ENCODE peak calls at places on chromosomes 11 and 22, in ten cellular contexts. One of them, this sample, is unnamed.

GRCh38 chr11:85764796-85765195 is 46.1 kb downstream of the SYTL2 start:
- DNase-seq in cardiac muscle cell: no peak
- DNase-seq in EH: no peak
- DNase-seq in RPMI7951: no peak
- DNase-seq in AG04449: no peak
- DNase-seq in amniotic stem cell: no peak
- DNase-seq in hypothalamus: no peak
- DNase-seq in nucleus accumbens: no peak
- DNase-seq in activated CD8-positive, alpha-beta T cell treated with anti-CD3 and anti-CD28 coated beads, Interleukin-2, amount 10 ng/mL, durations not matched to agents 7 days and 5 days: no peak
- DNase-seq in KBM-7: no peak
- DNase-seq in this sample: no peak

GRCh38 chr22:44159811-44160210 is 20.9 kb upstream of the PARVG start:
- DNase-seq in nucleus accumbens: no peak
- DNase-seq in RPMI7951: no peak
- DNase-seq in activated CD8-positive, alpha-beta T cell treated with anti-CD3 and anti-CD28 coated beads, Interleukin-2, amount 10 ng/mL, durations not matched to agents 7 days and 5 days: no peak
- DNase-seq in hypothalamus: no peak
- DNase-seq in KBM-7: no peak
- DNase-seq in amniotic stem cell: peak
- DNase-seq in AG04449: no peak
- DNase-seq in EH: peak
- DNase-seq in cardiac muscle cell: no peak
- DNase-seq in this sample: no peak

GRCh38 chr11:5684627-5685362 is at the start of gene TRIM5:
- DNase-seq in EH: peak
- DNase-seq in KBM-7: peak
- DNase-seq in AG04449: peak
- DNase-seq in RPMI7951: peak
- DNase-seq in nucleus accumbens: peak
- DNase-seq in hypothalamus: peak
- DNase-seq in activated CD8-positive, alpha-beta T cell treated with anti-CD3 and anti-CD28 coated beads, Interleukin-2, amount 10 ng/mL, durations not matched to agents 7 days and 5 days: peak
- DNase-seq in amniotic stem cell: peak
- DNase-seq in cardiac muscle cell: peak
- DNase-seq in this sample: peak

GRCh38 chr11:126011220-126011619 is 51.4 kb downstream of the CDON start:
- DNase-seq in amniotic stem cell: no peak
- DNase-seq in AG04449: no peak
- DNase-seq in RPMI7951: no peak
- DNase-seq in EH: no peak
- DNase-seq in activated CD8-positive, alpha-beta T cell treated with anti-CD3 and anti-CD28 coated beads, Interleukin-2, amount 10 ng/mL, durations not matched to agents 7 days and 5 days: no peak
- DNase-seq in nucleus accumbens: no peak
- DNase-seq in cardiac muscle cell: no peak
- DNase-seq in hypothalamus: no peak
- DNase-seq in KBM-7: no peak
- DNase-seq in this sample: no peak

GRCh38 chr22:24026056-24026455 is 15.0 kb downstream of the CABIN1 start:
- DNase-seq in nucleus accumbens: no peak
- DNase-seq in activated CD8-positive, alpha-beta T cell treated with anti-CD3 and anti-CD28 coated beads, Interleukin-2, amount 10 ng/mL, durations not matched to agents 7 days and 5 days: no peak
- DNase-seq in KBM-7: no peak
- DNase-seq in cardiac muscle cell: no peak
- DNase-seq in RPMI7951: no peak
- DNase-seq in amniotic stem cell: no peak
- DNase-seq in EH: no peak
- DNase-seq in AG04449: no peak
- DNase-seq in hypothalamus: no peak
- DNase-seq in this sample: no peak

GRCh38 chr11:62538470-62539237 is 8.0 kb downstream of the AHNAK start:
- DNase-seq in hypothalamus: no peak
- DNase-seq in amniotic stem cell: no peak
- DNase-seq in RPMI7951: peak
- DNase-seq in activated CD8-positive, alpha-beta T cell treated with anti-CD3 and anti-CD28 coated beads, Interleukin-2, amount 10 ng/mL, durations not matched to agents 7 days and 5 days: no peak
- DNase-seq in AG04449: no peak
- DNase-seq in EH: no peak
- DNase-seq in KBM-7: no peak
- DNase-seq in nucleus accumbens: no peak
- DNase-seq in cardiac muscle cell: no peak
- DNase-seq in this sample: no peak

GRCh38 chr11:44047298-44047697 is 483 bp upstream of the ACCSL start:
- DNase-seq in amniotic stem cell: no peak
- DNase-seq in KBM-7: no peak
- DNase-seq in RPMI7951: no peak
- DNase-seq in EH: no peak
- DNase-seq in hypothalamus: no peak
- DNase-seq in activated CD8-positive, alpha-beta T cell treated with anti-CD3 and anti-CD28 coated beads, Interleukin-2, amount 10 ng/mL, durations not matched to agents 7 days and 5 days: no peak
- DNase-seq in cardiac muscle cell: no peak
- DNase-seq in AG04449: no peak
- DNase-seq in nucleus accumbens: no peak
- DNase-seq in this sample: no peak

GRCh38 chr11:86453290-86454030 is 78.8 kb downstream of the CCDC81 start:
- DNase-seq in KBM-7: no peak
- DNase-seq in cardiac muscle cell: no peak
- DNase-seq in activated CD8-positive, alpha-beta T cell treated with anti-CD3 and anti-CD28 coated beads, Interleukin-2, amount 10 ng/mL, durations not matched to agents 7 days and 5 days: no peak
- DNase-seq in EH: no peak
- DNase-seq in AG04449: no peak
- DNase-seq in RPMI7951: no peak
- DNase-seq in hypothalamus: no peak
- DNase-seq in amniotic stem cell: no peak
- DNase-seq in nucleus accumbens: no peak
- DNase-seq in this sample: peak

GRCh38 chr11:94734563-94735275 is 33.4 kb upstream of the AMOTL1 start:
- DNase-seq in nucleus accumbens: no peak
- DNase-seq in amniotic stem cell: no peak
- DNase-seq in KBM-7: peak
- DNase-seq in activated CD8-positive, alpha-beta T cell treated with anti-CD3 and anti-CD28 coated beads, Interleukin-2, amount 10 ng/mL, durations not matched to agents 7 days and 5 days: no peak
- DNase-seq in AG04449: no peak
- DNase-seq in RPMI7951: peak
- DNase-seq in EH: no peak
- DNase-seq in cardiac muscle cell: no peak
- DNase-seq in hypothalamus: no peak
- DNase-seq in this sample: peak

GRCh38 chr11:36609383-36609782 is 11.3 kb upstream of the RAG2 start:
- DNase-seq in hypothalamus: no peak
- DNase-seq in amniotic stem cell: no peak
- DNase-seq in AG04449: no peak
- DNase-seq in RPMI7951: no peak
- DNase-seq in cardiac muscle cell: no peak
- DNase-seq in activated CD8-positive, alpha-beta T cell treated with anti-CD3 and anti-CD28 coated beads, Interleukin-2, amount 10 ng/mL, durations not matched to agents 7 days and 5 days: no peak
- DNase-seq in EH: no peak
- DNase-seq in KBM-7: no peak
- DNase-seq in nucleus accumbens: no peak
- DNase-seq in this sample: no peak

GRCh38 chr11:3022300-3022967 is 30.3 kb upstream of the NAP1L4 start:
- DNase-seq in amniotic stem cell: no peak
- DNase-seq in KBM-7: peak
- DNase-seq in RPMI7951: peak
- DNase-seq in hypothalamus: no peak
- DNase-seq in AG04449: peak
- DNase-seq in cardiac muscle cell: peak
- DNase-seq in activated CD8-positive, alpha-beta T cell treated with anti-CD3 and anti-CD28 coated beads, Interleukin-2, amount 10 ng/mL, durations not matched to agents 7 days and 5 days: peak
- DNase-seq in nucleus accumbens: no peak
- DNase-seq in EH: peak
- DNase-seq in this sample: peak

This sample was measured in Jurkat, Clone E6-1.